ENCODE peak calls at places on chromosomes 6 and 20, in eight cellular contexts. One of them, this sample, is unnamed.

GRCh38 chr20:8155848-8156602 is 24.0 kb downstream of the PLCB1 start:
- DNase-seq in coronary artery: no peak
- DNase-seq in lower leg skin: no peak
- DNase-seq in AG04450: no peak
- DNase-seq in HFF-Myc: no peak
- DNase-seq in OCI-LY7: no peak
- DNase-seq in fibroblast of lung: peak; percentile 43
- DNase-seq in heart left ventricle: no peak
- DNase-seq in this sample: peak; percentile 18

GRCh38 chr20:2729251-2729713 is 36.7 kb downstream of the EBF4 start:
- DNase-seq in fibroblast of lung: no peak
- DNase-seq in heart left ventricle: no peak
- DNase-seq in AG04450: no peak
- DNase-seq in lower leg skin: no peak
- DNase-seq in HFF-Myc: no peak
- DNase-seq in coronary artery: no peak
- DNase-seq in OCI-LY7: peak; percentile 46
- DNase-seq in this sample: no peak

GRCh38 chr6:81486234-81486633 is 266.2 kb downstream of the TENT5A start:
- DNase-seq in fibroblast of lung: no peak
- DNase-seq in lower leg skin: no peak
- DNase-seq in AG04450: no peak
- DNase-seq in coronary artery: no peak
- DNase-seq in heart left ventricle: no peak
- DNase-seq in OCI-LY7: no peak
- DNase-seq in HFF-Myc: no peak
- DNase-seq in this sample: no peak

GRCh38 chr6:34982424-34982852 is 93.4 kb downstream of the ANKS1A start:
- DNase-seq in lower leg skin: no peak
- DNase-seq in HFF-Myc: no peak
- DNase-seq in heart left ventricle: no peak
- DNase-seq in coronary artery: no peak
- DNase-seq in AG04450: no peak
- DNase-seq in OCI-LY7: peak; percentile 16
- DNase-seq in fibroblast of lung: no peak
- DNase-seq in this sample: peak; percentile 51

GRCh38 chr6:14910692-14911547 is 334.9 kb upstream of the JARID2 start:
- DNase-seq in AG04450: no peak
- DNase-seq in HFF-Myc: no peak
- DNase-seq in heart left ventricle: peak; percentile 53
- DNase-seq in coronary artery: no peak
- DNase-seq in fibroblast of lung: no peak
- DNase-seq in OCI-LY7: peak; percentile 85
- DNase-seq in lower leg skin: peak; percentile 44
- DNase-seq in this sample: peak; percentile 37

GRCh38 chr6:16876201-16876600 is 114.9 kb upstream of the ATXN1 start:
- DNase-seq in heart left ventricle: no peak
- DNase-seq in OCI-LY7: no peak
- DNase-seq in lower leg skin: no peak
- DNase-seq in AG04450: no peak
- DNase-seq in coronary artery: no peak
- DNase-seq in fibroblast of lung: peak; percentile 35
- DNase-seq in HFF-Myc: no peak
- DNase-seq in this sample: no peak

GRCh38 chr20:1423206-1423605 is 30.4 kb upstream of the FKBP1A start:
- DNase-seq in lower leg skin: no peak
- DNase-seq in coronary artery: no peak
- DNase-seq in OCI-LY7: no peak
- DNase-seq in fibroblast of lung: no peak
- DNase-seq in AG04450: no peak
- DNase-seq in HFF-Myc: no peak
- DNase-seq in heart left ventricle: no peak
- DNase-seq in this sample: no peak

GRCh38 chr6:32148722-32149576 is 2.8 kb downstream of the PRRT1 start:
- DNase-seq in coronary artery: no peak
- DNase-seq in heart left ventricle: peak; percentile 61
- DNase-seq in lower leg skin: peak; percentile 79
- DNase-seq in HFF-Myc: no peak
- DNase-seq in AG04450: no peak
- DNase-seq in fibroblast of lung: peak; percentile 25
- DNase-seq in OCI-LY7: no peak
- DNase-seq in this sample: peak; percentile 78

GRCh38 chr6:111628117-111628866 is 22.6 kb upstream of the TRAF3IP2 start:
- DNase-seq in heart left ventricle: no peak
- DNase-seq in fibroblast of lung: no peak
- DNase-seq in OCI-LY7: no peak
- DNase-seq in AG04450: no peak
- DNase-seq in lower leg skin: no peak
- DNase-seq in coronary artery: no peak
- DNase-seq in HFF-Myc: no peak
- DNase-seq in this sample: peak; percentile 48

GRCh38 chr20:44586289-44586911 is 4.0 kb downstream of the PKIG start:
- DNase-seq in coronary artery: no peak
- DNase-seq in HFF-Myc: no peak
- DNase-seq in heart left ventricle: no peak
- DNase-seq in AG04450: no peak
- DNase-seq in fibroblast of lung: no peak
- DNase-seq in lower leg skin: no peak
- DNase-seq in OCI-LY7: peak; percentile 99
- DNase-seq in this sample: no peak

GRCh38 chr6:168603234-168603633 is 162.2 kb downstream of the SMOC2 start:
- DNase-seq in OCI-LY7: no peak
- DNase-seq in heart left ventricle: no peak
- DNase-seq in lower leg skin: no peak
- DNase-seq in fibroblast of lung: no peak
- DNase-seq in coronary artery: no peak
- DNase-seq in AG04450: no peak
- DNase-seq in HFF-Myc: no peak
- DNase-seq in this sample: no peak

GRCh38 chr20:37387519-37388269 is 41.8 kb downstream of the SRC start:
- DNase-seq in lower leg skin: no peak
- DNase-seq in HFF-Myc: no peak
- DNase-seq in OCI-LY7: no peak
- DNase-seq in coronary artery: peak; percentile 67
- DNase-seq in heart left ventricle: no peak
- DNase-seq in fibroblast of lung: no peak
- DNase-seq in AG04450: no peak
- DNase-seq in this sample: no peak

GRCh38 chr6:9140861-9141534 is 705.7 kb upstream of the SLC35B3 start:
- DNase-seq in fibroblast of lung: peak; percentile 29
- DNase-seq in lower leg skin: peak; percentile 30
- DNase-seq in heart left ventricle: no peak
- DNase-seq in HFF-Myc: no peak
- DNase-seq in AG04450: no peak
- DNase-seq in coronary artery: no peak
- DNase-seq in OCI-LY7: no peak
- DNase-seq in this sample: peak; percentile 9

GRCh38 chr20:35196313-35196712 is 24.4 kb downstream of the PROCR start:
- DNase-seq in OCI-LY7: no peak
- DNase-seq in lower leg skin: no peak
- DNase-seq in AG04450: no peak
- DNase-seq in heart left ventricle: no peak
- DNase-seq in HFF-Myc: no peak
- DNase-seq in coronary artery: no peak
- DNase-seq in fibroblast of lung: no peak
- DNase-seq in this sample: no peak

GRCh38 chr6:107330190-107330589 is 129.2 kb downstream of the PDSS2 start:
- DNase-seq in heart left ventricle: no peak
- DNase-seq in coronary artery: no peak
- DNase-seq in HFF-Myc: no peak
- DNase-seq in lower leg skin: no peak
- DNase-seq in AG04450: no peak
- DNase-seq in fibroblast of lung: no peak
- DNase-seq in OCI-LY7: peak; percentile 87
- DNase-seq in this sample: no peak

GRCh38 chr6:447381-448165 is 56.0 kb downstream of the IRF4 start:
- DNase-seq in fibroblast of lung: no peak
- DNase-seq in heart left ventricle: no peak
- DNase-seq in HFF-Myc: no peak
- DNase-seq in coronary artery: peak; percentile 29
- DNase-seq in lower leg skin: no peak
- DNase-seq in AG04450: no peak
- DNase-seq in OCI-LY7: no peak
- DNase-seq in this sample: no peak

GRCh38 chr20:46671866-46672542 is 17.2 kb downstream of the TP53RK start:
- DNase-seq in AG04450: no peak
- DNase-seq in HFF-Myc: no peak
- DNase-seq in lower leg skin: no peak
- DNase-seq in coronary artery: no peak
- DNase-seq in fibroblast of lung: no peak
- DNase-seq in OCI-LY7: no peak
- DNase-seq in heart left ventricle: no peak
- DNase-seq in this sample: no peak

GRCh38 chr6:95093154-95093553 is 484.2 kb upstream of the MANEA start:
- DNase-seq in OCI-LY7: no peak
- DNase-seq in lower leg skin: no peak
- DNase-seq in HFF-Myc: no peak
- DNase-seq in AG04450: no peak
- DNase-seq in coronary artery: no peak
- DNase-seq in fibroblast of lung: peak; percentile 54
- DNase-seq in heart left ventricle: no peak
- DNase-seq in this sample: peak; percentile 17

GRCh38 chr20:35664544-35665206 is at the start of the genes CPNE1 and RBM12:
- DNase-seq in heart left ventricle: peak; percentile 94
- DNase-seq in fibroblast of lung: peak; percentile 88
- DNase-seq in coronary artery: peak; percentile 95
- DNase-seq in OCI-LY7: peak; percentile 95
- DNase-seq in lower leg skin: peak; percentile 88
- DNase-seq in HFF-Myc: peak; percentile 85
- DNase-seq in AG04450: peak; percentile 78
- DNase-seq in this sample: peak; percentile 94

GRCh38 chr6:161444464-161444863 is 170.6 kb upstream of the AGPAT4 start:
- DNase-seq in lower leg skin: no peak
- DNase-seq in HFF-Myc: no peak
- DNase-seq in AG04450: no peak
- DNase-seq in heart left ventricle: peak; percentile 37
- DNase-seq in fibroblast of lung: peak; percentile 86
- DNase-seq in coronary artery: no peak
- DNase-seq in OCI-LY7: no peak
- DNase-seq in this sample: peak; percentile 50

GRCh38 chr6:15405111-15405510 is 159.2 kb downstream of the JARID2 start:
- DNase-seq in OCI-LY7: no peak
- DNase-seq in lower leg skin: no peak
- DNase-seq in heart left ventricle: no peak
- DNase-seq in AG04450: no peak
- DNase-seq in fibroblast of lung: no peak
- DNase-seq in HFF-Myc: no peak
- DNase-seq in coronary artery: no peak
- DNase-seq in this sample: no peak

GRCh38 chr6:48611332-48611731 is 500.3 kb upstream of the PTCHD4 start:
- DNase-seq in coronary artery: no peak
- DNase-seq in heart left ventricle: no peak
- DNase-seq in lower leg skin: no peak
- DNase-seq in fibroblast of lung: peak; percentile 79
- DNase-seq in HFF-Myc: no peak
- DNase-seq in OCI-LY7: no peak
- DNase-seq in AG04450: peak; percentile 16
- DNase-seq in this sample: peak; percentile 52
- H3K4me3 ChIP-seq in coronary artery: no peak overlapping the region
- H3K4me3 ChIP-seq in heart left ventricle: no peak overlapping the region
- H3K4me3 ChIP-seq in lower leg skin: no peak overlapping the region
- H3K4me3 ChIP-seq in fibroblast of lung: no peak overlapping the region
- H3K4me3 ChIP-seq in HFF-Myc: no peak overlapping the region
- H3K4me3 ChIP-seq in OCI-LY7: no peak overlapping the region
- H3K4me3 ChIP-seq in AG04450: no peak overlapping the region
- H3K4me3 ChIP-seq in this sample: no peak overlapping the region

GRCh38 chr6:41901882-41902519 is 6.8 kb upstream of the USP49 start:
- DNase-seq in OCI-LY7: peak; percentile 27
- DNase-seq in HFF-Myc: no peak
- DNase-seq in AG04450: no peak
- DNase-seq in heart left ventricle: no peak
- DNase-seq in coronary artery: no peak
- DNase-seq in lower leg skin: no peak
- DNase-seq in fibroblast of lung: no peak
- DNase-seq in this sample: peak; percentile 67
- TF ChIP-seq CTCF in OCI-LY7: peak; percentile 63
- TF ChIP-seq CTCF in HFF-Myc: peak; percentile 29
- TF ChIP-seq CTCF in AG04450: peak; percentile 30
- TF ChIP-seq CTCF in heart left ventricle: peak; percentile 16
- TF ChIP-seq CTCF in coronary artery: no peak
- TF ChIP-seq CTCF in lower leg skin: no peak
- TF ChIP-seq CTCF in fibroblast of lung: peak; percentile 46
- TF ChIP-seq CTCF in this sample: peak; percentile 66

GRCh38 chr6:148389917-148390316 is 47.3 kb downstream of the SASH1 start:
- DNase-seq in fibroblast of lung: no peak
- DNase-seq in heart left ventricle: no peak
- DNase-seq in AG04450: no peak
- DNase-seq in lower leg skin: no peak
- DNase-seq in HFF-Myc: no peak
- DNase-seq in OCI-LY7: no peak
- DNase-seq in coronary artery: no peak
- DNase-seq in this sample: no peak
- H3K4me3 ChIP-seq in fibroblast of lung: no peak overlapping the region
- H3K4me3 ChIP-seq in heart left ventricle: no peak overlapping the region
- H3K4me3 ChIP-seq in AG04450: no peak overlapping the region
- H3K4me3 ChIP-seq in lower leg skin: no peak overlapping the region
- H3K4me3 ChIP-seq in HFF-Myc: no peak overlapping the region
- H3K4me3 ChIP-seq in OCI-LY7: no peak overlapping the region
- H3K4me3 ChIP-seq in coronary artery: no peak overlapping the region
- H3K4me3 ChIP-seq in this sample: no peak overlapping the region

GRCh38 chr6:158795516-158795915 is 23.7 kb downstream of the EZR start:
- DNase-seq in coronary artery: no peak
- DNase-seq in AG04450: no peak
- DNase-seq in HFF-Myc: no peak
- DNase-seq in lower leg skin: no peak
- DNase-seq in OCI-LY7: no peak
- DNase-seq in fibroblast of lung: no peak
- DNase-seq in heart left ventricle: no peak
- DNase-seq in this sample: no peak

GRCh38 chr6:158789115-158789917 is 29.9 kb downstream of the EZR start:
- DNase-seq in heart left ventricle: no peak
- DNase-seq in lower leg skin: no peak
- DNase-seq in AG04450: no peak
- DNase-seq in fibroblast of lung: no peak
- DNase-seq in HFF-Myc: no peak
- DNase-seq in OCI-LY7: peak; percentile 82
- DNase-seq in coronary artery: no peak
- DNase-seq in this sample: no peak

GRCh38 chr6:158797331-158798202 is 21.6 kb downstream of the EZR start:
- DNase-seq in OCI-LY7: no peak
- DNase-seq in fibroblast of lung: peak; percentile 85
- DNase-seq in heart left ventricle: no peak
- DNase-seq in lower leg skin: no peak
- DNase-seq in AG04450: no peak
- DNase-seq in coronary artery: no peak
- DNase-seq in HFF-Myc: no peak
- DNase-seq in this sample: peak; percentile 82

GRCh38 chr6:158796353-158796752 is 22.8 kb downstream of the EZR start:
- DNase-seq in lower leg skin: no peak
- DNase-seq in OCI-LY7: no peak
- DNase-seq in AG04450: no peak
- DNase-seq in coronary artery: no peak
- DNase-seq in heart left ventricle: no peak
- DNase-seq in HFF-Myc: no peak
- DNase-seq in fibroblast of lung: no peak
- DNase-seq in this sample: no peak

DNA sequence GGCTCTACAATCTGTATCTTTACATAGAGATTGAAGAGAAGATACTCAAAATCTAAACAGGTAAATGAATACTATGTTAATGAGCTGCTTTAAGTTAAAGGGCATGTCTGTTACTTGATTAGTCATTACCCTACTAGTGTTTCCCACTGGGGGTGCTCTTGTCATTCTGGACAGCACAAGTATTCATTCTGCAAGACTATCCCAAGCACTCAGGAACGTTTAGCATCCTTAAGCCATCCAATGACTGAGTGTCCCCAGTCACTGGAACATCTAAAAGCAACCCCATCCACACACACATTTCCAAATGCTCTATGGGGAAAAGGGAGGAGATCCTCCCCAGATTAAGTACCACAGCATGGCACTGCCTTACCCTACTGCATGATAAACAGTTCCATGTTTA is 25.7 kb downstream of the EZR start:
- DNase-seq in OCI-LY7: peak; percentile 69
- DNase-seq in lower leg skin: no peak
- DNase-seq in AG04450: no peak
- DNase-seq in coronary artery: no peak
- DNase-seq in fibroblast of lung: peak; percentile 61
- DNase-seq in heart left ventricle: no peak
- DNase-seq in HFF-Myc: no peak
- DNase-seq in this sample: peak; percentile 81
- TF ChIP-seq CTCF in OCI-LY7: peak; percentile 85
- TF ChIP-seq CTCF in lower leg skin: no peak
- TF ChIP-seq CTCF in AG04450: peak; percentile 63
- TF ChIP-seq CTCF in coronary artery: no peak
- TF ChIP-seq CTCF in fibroblast of lung: peak; percentile 58
- TF ChIP-seq CTCF in heart left ventricle: peak; percentile 56
- TF ChIP-seq CTCF in HFF-Myc: peak; percentile 59
- TF ChIP-seq CTCF in this sample: peak; percentile 70